ENCODE peak calls at places on chromosomes 6 and 20, in four cellular contexts. P, J, W and M are unnamed samples.

GRCh38 chr6:112839525-112839961 is 492.4 kb downstream of the RFPL4B start:
- DNase-seq in P (no peak), J (no peak), W (no peak), M (no peak)

GRCh38 chr6:148760568-148761531 is 14.0 kb downstream of the UST start:
- DNase-seq in J (no peak), P (no peak), W (peak; percentile 64), M (no peak)

GRCh38 chr6:41428995-41429417 is 93.6 kb downstream of the NCR2 start:
- DNase-seq in J (no peak), W (no peak), P (no peak), M (no peak)

GRCh38 chr20:58244517-58245030 is 16.1 kb upstream of the ANKRD60 start:
- DNase-seq in W (no peak), P (no peak), J (no peak), M (no peak)

GRCh38 chr6:130381459-130382380 is 15.9 kb downstream of the TMEM200A start:
- DNase-seq in W (no peak), P (no peak), J (no peak), M (no peak)

GRCh38 chr6:90256698-90257485 is 39.8 kb downstream of the BACH2 start:
- DNase-seq in P (no peak), W (no peak), J (no peak), M (no peak)

GRCh38 chr6:112665114-112665513 is 318.0 kb downstream of the RFPL4B start:
- DNase-seq in J (no peak), W (no peak), P (no peak), M (no peak)

GRCh38 chr20:51563597-51564332 is 21.2 kb upstream of the NFATC2 start:
- DNase-seq in W (no peak), J (peak; percentile 85), P (peak; percentile 68), M (peak; percentile 91)

GRCh38 chr6:108689279-108690161 is 128.8 kb downstream of the FOXO3 start:
- DNase-seq in W (no peak), J (peak; percentile 45), P (no peak), M (no peak)

GRCh38 chr6:7921071-7921470 is 10.5 kb upstream of the TXNDC5 start:
- DNase-seq in J (no peak), P (no peak), W (no peak), M (no peak)

GRCh38 chr6:7918403-7918802 is 7.8 kb upstream of the TXNDC5 start:
- DNase-seq in W (no peak), P (no peak), J (no peak), M (no peak)

GRCh38 chr6:7920425-7920824 is 9.8 kb upstream of the TXNDC5 start:
- DNase-seq in W (no peak), J (no peak), P (no peak), M (no peak)

GRCh38 chr6:7921582-7922199 is 11.1 kb upstream of the TXNDC5 start:
- DNase-seq in P (no peak), W (no peak), J (no peak), M (no peak)

GRCh38 chr6:7919871-7920270 is 9.3 kb upstream of the TXNDC5 start:
- DNase-seq in J (peak; percentile 61), W (no peak), P (peak; percentile 36), M (no peak)
- TF ChIP-seq CHD4 in J (no peak), W (no peak), P (no peak), M (no peak)

GRCh38 chr6:170088349-170088951 is 202.4 kb downstream of the DLL1 start:
- DNase-seq in J (no peak), P (no peak), W (no peak), M (no peak)

GRCh38 chr6:170085475-170086401 is 205.1 kb downstream of the DLL1 start:
- DNase-seq in J (no peak), P (no peak), W (no peak), M (no peak)

GRCh38 chr6:170087946-170088348 is 202.9 kb downstream of the DLL1 start:
- DNase-seq in J (no peak), P (no peak), W (peak; percentile 23), M (no peak)

GRCh38 chr6:170084166-170084730 is 206.6 kb downstream of the DLL1 start:
- DNase-seq in P (no peak), W (no peak), J (no peak), M (no peak)

GRCh38 chr6:170086639-170087420 is 204.0 kb downstream of the DLL1 start:
- DNase-seq in J (no peak), P (no peak), W (no peak), M (no peak)
- TF ChIP-seq CHD4 in J (no peak), P (no peak), W (no peak), M (no peak)

GRCh38 chr6:37074053-37074827 is 68.8 kb downstream of the FGD2 start:
- DNase-seq in W (no peak), P (no peak), J (no peak), M (no peak)
- TF ChIP-seq CHD4 in W (no peak), P (no peak), J (no peak), M (no peak)

DNA sequence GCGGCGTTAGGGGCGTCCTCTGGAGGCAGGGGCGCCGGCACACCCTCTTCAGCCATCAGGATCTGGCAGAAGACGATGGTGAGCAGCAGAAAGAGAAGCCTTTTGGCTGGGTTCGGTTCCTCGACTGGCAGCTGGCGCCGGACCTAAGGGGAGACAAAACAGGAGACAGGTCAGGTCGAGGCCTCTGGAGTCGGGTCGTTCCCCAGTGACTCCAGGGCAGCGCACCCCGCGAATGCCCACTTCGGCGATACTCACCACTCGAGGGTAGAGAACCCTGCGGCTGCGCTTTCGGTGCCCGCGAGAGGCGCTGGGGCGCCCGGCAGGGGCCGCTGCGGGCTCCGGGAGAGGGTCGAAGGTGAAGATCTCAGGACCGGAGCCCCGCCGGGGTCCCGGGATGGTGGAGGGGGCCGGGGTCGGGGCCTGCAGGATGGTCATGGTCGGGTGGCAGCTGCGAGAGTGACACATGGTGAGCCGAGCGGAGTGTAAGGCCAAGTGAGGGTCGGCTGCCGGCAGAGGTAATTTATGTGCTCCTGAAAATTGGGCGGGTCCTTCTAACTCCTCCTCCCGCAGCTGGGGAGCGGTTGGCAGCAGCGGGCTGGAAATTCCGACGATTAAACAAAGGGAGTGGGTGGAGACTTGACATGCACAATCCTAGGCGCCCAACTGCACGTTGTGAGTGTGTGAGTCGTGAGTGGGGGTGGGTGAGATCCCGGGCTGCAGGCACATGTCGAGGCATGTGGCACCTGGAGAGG is at the start of gene IER3:
- DNase-seq in J (peak; percentile 86), P (peak; percentile 89), W (no peak), M (no peak)
- TF ChIP-seq CHD4 in J (no peak), P (no peak), W (no peak), M (no peak)